ENCODE peak calls at places on chromosomes 16 and 17, in six cellular contexts. V, K, H, D, O and L are unnamed samples.

GRCh38 chr16:24189941-24190340 is 66.2 kb upstream of the CACNG3 start:
- ATAC-seq in H (peak), K (no peak), D (no peak), O (no peak), V (no peak), L (no peak)

GRCh38 chr17:39404542-39405378 is 3.3 kb upstream of the FBXL20 start:
- ATAC-seq in K (no peak), H (no peak), D (no peak), V (peak), O (no peak), L (no peak)

GRCh38 chr17:18224053-18224427 is 1.4 kb upstream of the LLGL1 start:
- ATAC-seq in V (no peak), O (no peak), H (no peak), D (peak), K (no peak), L (no peak)

GRCh38 chr17:14752007-14752406 is 451.1 kb downstream of the HS3ST3B1 start:
- ATAC-seq in H (no peak), V (no peak), K (no peak), D (no peak), O (no peak), L (no peak)

GRCh38 chr16:61131447-61131846 is 904.8 kb downstream of the CDH8 start:
- ATAC-seq in O (no peak), K (no peak), H (no peak), V (no peak), D (no peak), L (no peak)

GRCh38 chr17:17675925-17676534 is 5.2 kb upstream of the RAI1 start:
- ATAC-seq in H (peak), V (peak), O (peak), D (peak), K (no peak), L (no peak)

GRCh38 chr17:17712268-17712924 is 31.1 kb downstream of the RAI1 start:
- ATAC-seq in K (no peak), H (peak), D (no peak), V (no peak), O (no peak), L (no peak)

GRCh38 chr16:19705843-19706242 is 12.2 kb downstream of the KNOP1 start:
- ATAC-seq in V (no peak), O (no peak), H (no peak), K (no peak), D (no peak), L (no peak)

GRCh38 chr17:81085420-81085911 is 50.5 kb downstream of the BAIAP2 start:
- ATAC-seq in K (no peak), H (no peak), O (no peak), V (peak), D (no peak), L (no peak)

GRCh38 chr17:2262146-2262587 is 41.4 kb downstream of the SMG6 start:
- ATAC-seq in V (peak), K (no peak), D (no peak), H (no peak), O (no peak), L (peak)

GRCh38 chr16:14658063-14658462 is 25.3 kb downstream of the BFAR start:
- ATAC-seq in O (peak), D (no peak), V (no peak), H (peak), K (no peak), L (no peak)

GRCh38 chr16:66996983-66997358 is 8.6 kb downstream of the CES4A start:
- ATAC-seq in V (no peak), D (peak), O (no peak), K (no peak), H (no peak), L (no peak)

GRCh38 chr16:16992986-16993783 is 477.6 kb downstream of the XYLT1 start:
- ATAC-seq in K (no peak), D (no peak), O (no peak), H (peak), V (no peak), L (no peak)

GRCh38 chr16:81461756-81462155 is 17.1 kb downstream of the CMIP start:
- ATAC-seq in O (no peak), K (no peak), V (no peak), D (no peak), H (no peak), L (no peak)

GRCh38 chr16:53558665-53559064 is 55.7 kb upstream of the AKTIP start:
- ATAC-seq in H (no peak), O (no peak), D (peak), K (no peak), V (no peak), L (no peak)

GRCh38 chr16:30063893-30064745 is 1.4 kb upstream of the ALDOA start:
- ATAC-seq in K (peak), V (peak), D (peak), O (peak), H (peak), L (peak)

GRCh38 chr17:66679631-66680517 is 155.0 kb upstream of the CACNG5 start:
- ATAC-seq in V (no peak), K (no peak), H (peak), D (no peak), O (no peak), L (no peak)
- TF ChIP-seq EP300 in V (no peak), K (no peak), H (no peak), D (peak), O (no peak), L (no peak)

GRCh38 chr16:4371481-4372314 is at the start of gene VASN:
- ATAC-seq in O (peak), D (peak), H (peak), V (peak), K (peak), L (peak)

GRCh38 chr16:4370151-4370550 is 1.5 kb upstream of the VASN start:
- ATAC-seq in V (no peak), H (no peak), O (no peak), D (no peak), K (no peak), L (no peak)

GRCh38 chr16:4370570-4371480 is 823 bp upstream of the VASN start:
- ATAC-seq in V (no peak), H (no peak), O (peak), D (peak), K (peak), L (peak)

GRCh38 chr16:4367393-4367856 is 4.2 kb upstream of the VASN start:
- ATAC-seq in D (peak), V (no peak), K (no peak), H (no peak), O (no peak), L (no peak)

DNA sequence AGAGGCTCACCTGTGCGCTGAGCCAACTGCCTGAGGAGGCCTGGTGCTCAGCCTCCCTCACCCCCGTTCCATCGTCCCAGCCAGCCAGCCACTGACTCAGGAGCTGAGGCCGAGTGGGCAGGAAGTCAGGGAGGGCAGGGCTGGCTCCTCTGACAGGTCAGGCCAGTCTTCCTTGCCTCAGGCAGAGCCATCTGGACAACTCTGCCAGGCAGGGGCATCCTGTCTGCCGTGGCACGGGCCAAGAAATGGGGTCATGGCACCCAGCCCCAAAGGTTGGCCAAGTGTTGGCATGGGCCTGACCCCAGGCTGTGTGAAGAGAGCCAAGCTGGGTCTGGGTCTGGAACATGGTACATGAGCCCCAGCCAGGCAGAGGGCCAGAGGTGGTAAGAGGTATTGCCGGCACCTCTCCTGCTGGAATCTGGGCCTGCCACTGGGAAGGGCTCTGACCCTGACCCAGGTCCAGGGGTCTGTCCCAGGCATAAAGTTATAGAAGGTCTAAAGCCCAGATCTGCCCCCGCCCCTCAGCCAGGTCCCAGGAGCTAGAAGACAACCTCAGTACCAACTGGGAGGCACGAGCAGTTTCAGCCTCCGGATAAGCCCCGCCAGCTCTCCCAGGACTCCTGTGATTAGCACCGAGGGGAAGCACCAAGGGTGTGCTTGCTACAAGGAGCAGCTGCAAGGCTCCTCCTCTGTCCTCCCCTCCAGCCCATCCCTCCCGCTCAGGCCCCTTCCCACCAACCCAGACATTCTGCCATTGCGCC is 2.5 kb upstream of the VASN start:
- ATAC-seq in O (no peak), V (no peak), H (no peak), D (peak), K (no peak), L (no peak)
- TF ChIP-seq EP300 in O (no peak), V (no peak), H (no peak), D (no peak), K (no peak), L (no peak)

GRCh38 chr16:57810197-57811024 is 8.1 kb upstream of the KIFC3 start:
- ATAC-seq in V (peak), K (peak), O (peak), H (peak), D (peak), L (peak)
- TF ChIP-seq EP300 in V (peak), K (no peak), O (peak), H (peak), D (peak), L (no peak)

DNA sequence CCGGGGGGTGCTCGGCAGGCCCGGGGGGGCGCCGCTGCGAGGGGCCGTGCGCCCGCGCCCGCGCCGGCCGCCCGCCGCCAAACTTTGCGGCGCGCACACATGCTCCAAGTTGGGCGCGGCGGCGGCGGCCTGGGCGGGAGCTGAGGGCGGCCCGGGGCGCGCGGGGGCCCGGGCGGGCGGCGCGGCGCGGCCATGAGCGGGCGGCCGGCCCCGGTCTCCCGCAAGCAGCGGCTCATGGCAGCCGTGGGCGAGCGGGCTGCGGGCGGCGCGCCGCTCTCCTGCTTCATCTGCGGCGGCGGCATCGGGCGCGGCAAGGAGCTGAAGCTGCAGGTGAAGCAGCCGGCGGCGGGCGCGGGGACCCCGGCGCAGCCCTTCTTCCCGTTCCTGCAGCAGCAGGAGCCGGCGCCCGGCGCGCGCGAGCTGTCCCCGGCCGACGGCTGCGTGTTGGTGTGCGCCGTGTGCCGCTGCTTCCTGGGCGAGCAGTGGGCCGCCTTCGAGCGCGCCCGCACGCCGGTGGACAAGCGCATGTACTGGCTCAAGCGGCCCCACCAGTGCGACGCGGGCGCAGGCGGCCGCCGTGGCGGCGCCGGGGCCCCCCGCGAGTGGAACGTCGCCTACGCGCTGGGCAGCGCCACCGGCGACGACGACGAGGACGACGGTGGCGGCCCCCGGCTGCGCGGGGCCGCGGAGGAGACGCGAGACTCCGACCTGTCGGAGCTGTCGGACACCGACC is 57.2 kb upstream of the CIBAR2 start:
- ATAC-seq in O (peak), K (no peak), D (no peak), H (no peak), V (peak), L (peak)
- TF ChIP-seq EP300 in O (no peak), K (no peak), D (no peak), H (no peak), V (no peak), L (no peak)

GRCh38 chr17:33294994-33295393 is 1.9 kb upstream of the ASIC2 start:
- ATAC-seq in D (no peak), O (no peak), H (no peak), V (no peak), K (no peak), L (no peak)

GRCh38 chr17:33291248-33292183 is 1.6 kb downstream of the ASIC2 start:
- ATAC-seq in H (no peak), K (no peak), V (peak), O (no peak), D (peak), L (no peak)

GRCh38 chr17:33290156-33290697 is 2.9 kb downstream of the ASIC2 start:
- ATAC-seq in V (no peak), H (no peak), O (no peak), K (no peak), D (no peak), L (no peak)

GRCh38 chr17:33292184-33292980 is 713 bp downstream of the ASIC2 start:
- ATAC-seq in V (peak), D (no peak), H (no peak), K (no peak), O (peak), L (no peak)

GRCh38 chr17:33292981-33293867 is at the start of gene ASIC2:
- ATAC-seq in K (no peak), O (peak), D (no peak), V (peak), H (no peak), L (no peak)
- TF ChIP-seq EP300 in K (no peak), O (no peak), D (no peak), V (no peak), H (no peak), L (no peak)

GRCh38 chr16:84196727-84197486 is 6.0 kb downstream of the ADAD2 start:
- ATAC-seq in H (peak), D (peak), K (peak), O (peak), V (no peak), L (no peak)

GRCh38 chr16:84199097-84199496 is 8.1 kb downstream of the ADAD2 start:
- ATAC-seq in K (no peak), O (no peak), D (no peak), V (no peak), H (no peak), L (no peak)

GRCh38 chr16:84197487-84198128 is 6.7 kb downstream of the ADAD2 start:
- ATAC-seq in H (no peak), O (peak), V (no peak), D (peak), K (no peak), L (no peak)

GRCh38 chr16:84198401-84198800 is 7.4 kb downstream of the ADAD2 start:
- ATAC-seq in V (no peak), H (peak), O (peak), K (no peak), D (no peak), L (no peak)

DNA sequence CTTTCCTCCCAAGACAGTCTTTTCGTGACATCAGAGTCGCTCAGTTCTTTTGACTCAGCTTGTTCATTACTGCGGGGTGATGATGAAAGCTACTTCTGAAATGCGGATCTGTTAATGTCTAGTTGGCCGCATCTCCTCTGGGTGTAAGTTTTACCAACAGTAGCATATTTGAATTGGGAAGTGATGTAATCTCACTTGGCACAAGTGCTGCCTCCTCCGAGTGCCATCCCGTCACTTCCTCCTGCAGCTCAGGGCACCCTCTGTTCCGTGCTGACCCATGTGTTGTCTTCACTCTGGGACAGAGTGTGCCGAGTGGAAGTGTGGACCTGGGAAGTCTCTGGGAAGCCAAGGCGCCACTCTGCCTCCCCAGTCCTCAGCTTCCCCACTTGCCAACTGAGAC is 8.9 kb downstream of the ADAD2 start:
- ATAC-seq in O (no peak), D (no peak), H (no peak), V (no peak), K (peak), L (peak)
- TF ChIP-seq EP300 in O (no peak), D (no peak), H (no peak), V (no peak), K (no peak), L (no peak)

DNA sequence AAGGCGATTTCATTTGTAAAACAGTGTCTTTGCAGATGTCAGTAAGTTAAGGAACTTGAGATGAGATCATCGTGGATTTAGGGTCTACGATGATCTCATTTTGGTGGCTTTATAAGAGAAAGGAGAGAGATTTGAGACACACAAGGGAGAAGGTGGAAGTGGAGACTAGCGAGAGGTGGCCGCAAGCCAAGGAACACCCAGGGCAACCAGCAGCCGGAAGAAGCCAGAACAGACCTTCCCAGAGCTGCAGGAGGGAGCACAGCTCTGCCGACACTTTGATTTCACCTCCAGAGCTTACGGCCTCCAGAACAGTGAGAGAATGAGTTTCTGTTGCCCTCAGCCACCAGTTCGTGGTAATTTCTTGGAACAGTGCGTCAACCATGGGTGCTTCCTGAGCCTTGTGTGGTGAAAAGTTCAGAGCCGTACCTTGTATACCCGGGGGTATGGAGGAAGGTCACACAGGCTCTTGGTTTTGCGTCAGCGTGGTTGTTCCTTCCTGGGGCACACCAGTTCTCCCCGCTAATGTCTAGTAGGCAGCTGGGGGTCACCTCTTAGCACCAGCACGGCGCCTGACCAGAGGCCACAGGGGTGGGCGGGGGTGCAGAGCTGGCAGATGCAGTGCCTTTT is 12.9 kb upstream of the SEC14L1 start:
- ATAC-seq in V (no peak), K (peak), H (no peak), O (peak), D (no peak), L (peak)
- TF ChIP-seq EP300 in V (no peak), K (peak), H (no peak), O (no peak), D (no peak), L (no peak)

GRCh38 chr16:3881499-3881995 is 1.0 kb upstream of the CREBBP start:
- ATAC-seq in D (no peak), H (no peak), O (no peak), K (no peak), V (no peak), L (no peak)

GRCh38 chr16:3879887-3880564 is 487 bp downstream of the CREBBP start:
- ATAC-seq in O (peak), K (peak), V (peak), D (peak), H (peak), L (peak)

GRCh38 chr16:3882531-3882930 is 2.0 kb upstream of the CREBBP start:
- ATAC-seq in D (no peak), V (no peak), H (no peak), K (no peak), O (no peak), L (no peak)

GRCh38 chr16:3879258-3879886 is 1.1 kb downstream of the CREBBP start:
- ATAC-seq in H (peak), D (peak), O (peak), V (peak), K (no peak), L (peak)

DNA sequence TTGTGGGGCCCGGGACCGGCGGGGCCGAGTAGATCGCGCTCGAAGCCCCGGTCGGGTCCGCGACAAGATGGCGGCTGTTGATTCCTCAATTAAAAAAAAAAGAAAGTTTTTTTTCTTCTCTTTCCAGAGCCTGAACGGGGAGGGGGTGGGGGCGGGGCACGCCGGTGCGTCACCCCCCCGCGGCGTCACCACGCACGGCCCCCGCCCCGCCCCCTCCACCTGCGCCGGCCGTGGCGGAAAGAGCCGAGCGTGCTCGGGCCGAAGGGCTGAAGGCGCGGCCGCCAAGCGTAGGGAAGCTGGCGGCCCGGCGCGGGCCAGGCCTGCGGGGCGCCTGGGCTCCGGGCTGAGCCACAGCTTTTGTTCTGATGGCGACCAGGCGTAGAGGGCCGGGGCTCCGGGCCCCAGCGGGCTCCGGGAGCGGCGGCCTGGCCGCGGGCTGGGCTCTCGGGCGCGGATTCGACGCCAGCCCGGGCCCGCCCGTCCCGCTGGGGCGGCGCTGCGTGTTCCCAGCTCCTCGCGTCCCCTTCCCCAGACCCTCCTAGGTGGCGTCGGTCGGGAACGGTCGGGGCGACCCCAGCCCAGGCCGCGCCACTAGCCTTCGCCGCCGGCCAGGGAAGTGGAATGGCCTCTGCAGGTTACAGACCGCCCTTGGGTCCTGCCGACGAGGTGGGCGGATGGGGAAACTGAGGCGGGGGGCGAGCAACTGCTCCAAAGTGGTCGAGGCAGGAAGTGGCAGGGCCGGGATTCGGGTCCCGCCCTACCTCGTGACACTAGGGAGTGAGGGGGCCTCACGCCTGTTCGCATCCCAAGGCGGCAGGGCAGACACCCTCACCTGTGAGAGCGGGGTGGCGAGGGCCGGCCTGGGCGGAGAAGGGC is at the start of gene CREBBP:
- ATAC-seq in H (peak), K (peak), V (peak), O (peak), D (peak), L (peak)
- TF ChIP-seq EP300 in H (no peak), K (no peak), V (no peak), O (no peak), D (no peak), L (no peak)

GRCh38 chr17:7238418-7239090 is 703 bp downstream of the PHF23 start:
- ATAC-seq in D (no peak), H (no peak), O (no peak), K (no peak), V (peak), L (no peak)

GRCh38 chr17:7241047-7241733 is 1.1 kb downstream of the GABARAP start:
- ATAC-seq in D (no peak), K (no peak), H (no peak), V (no peak), O (no peak), L (no peak)

GRCh38 chr17:7237761-7238417 is 1.4 kb downstream of the PHF23 start:
- ATAC-seq in O (peak), K (no peak), V (peak), D (peak), H (peak), L (peak)

GRCh38 chr17:7240375-7240774 is 1.1 kb upstream of the PHF23 start:
- ATAC-seq in V (no peak), D (no peak), K (no peak), O (no peak), H (no peak), L (no peak)

GRCh38 chr17:7239091-7240027 is at the start of gene PHF23:
- ATAC-seq in H (peak), V (peak), K (peak), O (peak), D (peak), L (peak)
- TF ChIP-seq EP300 in H (peak), V (no peak), K (no peak), O (no peak), D (peak), L (no peak)